ENCODE peak calls at places on chromosomes 16 and 17, in four cellular contexts. Q is K562, P is H1, D is HepG2. T is an unnamed sample.

GRCh38 chr17:63838586-63839184 is 3.8 kb downstream of the SMARCD2 start:
- DNase-seq in Q (no peak), P (no peak), D (no peak), T (peak)

GRCh38 chr16:25785361-25785760 is 93.6 kb downstream of the HS3ST4 start:
- DNase-seq in Q (no peak), P (no peak), D (no peak), T (no peak)

GRCh38 chr16:83807327-83807709 is 460 bp upstream of the HSBP1 start:
- DNase-seq in Q (no peak), P (no peak), D (no peak), T (no peak)

GRCh38 chr17:83150369-83151055 is 71.1 kb downstream of the METRNL start:
- DNase-seq in Q (no peak), P (no peak), D (no peak), T (no peak)

GRCh38 chr16:81214745-81215166 is 23.7 kb upstream of the BCO1 start:
- DNase-seq in Q (peak), P (peak), D (peak), T (peak)

GRCh38 chr16:28891964-28892890 is 13.9 kb downstream of the ATP2A1 start:
- DNase-seq in Q (no peak), P (no peak), D (no peak), T (no peak)

GRCh38 chr17:32440722-32441121 is 3.6 kb upstream of the PSMD11 start:
- DNase-seq in Q (no peak), P (no peak), D (peak), T (no peak)

GRCh38 chr17:73232587-73233373 is 28.9 kb downstream of the CPSF4L start:
- DNase-seq in Q (no peak), P (no peak), D (no peak), T (peak)

GRCh38 chr17:74165811-74166365 is 37.6 kb upstream of the RPL38 start:
- DNase-seq in Q (no peak), P (no peak), D (no peak), T (no peak)

GRCh38 chr17:6640536-6641373 is at the start of the genes KIAA0753 and TXNDC17:
- DNase-seq in Q (peak), P (peak), D (peak), T (peak)

DNA sequence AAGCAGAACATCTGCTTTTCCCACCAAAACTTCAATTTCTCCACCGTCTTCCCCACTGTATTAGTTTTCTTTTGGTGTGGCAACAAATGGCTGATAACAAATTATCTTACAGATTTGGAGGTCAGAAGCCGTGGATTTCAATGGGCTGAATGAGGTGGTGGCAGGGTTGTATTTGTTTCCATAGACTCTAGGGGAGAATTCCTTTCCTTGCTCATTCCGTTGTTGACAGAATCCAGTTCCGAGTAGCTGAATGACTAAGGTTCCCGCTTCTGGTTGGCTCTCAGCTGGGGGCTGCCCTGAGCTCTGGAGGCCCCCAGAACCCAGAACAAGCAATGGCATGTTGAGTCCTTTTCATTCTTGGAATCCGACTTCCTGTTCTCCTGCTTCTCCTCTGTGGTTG is 280.3 kb downstream of the SNX29 start:
- DNase-seq in Q (no peak), P (no peak), D (no peak), T (no peak)
- TF ChIP-seq JUN in Q (no peak), P (no peak), D (no peak), T (no peak)

GRCh38 chr16:65728172-65728571 is 606.3 kb upstream of the CDH11 start:
- DNase-seq in Q (no peak), P (no peak), D (no peak), T (no peak)
- TF ChIP-seq CREB1 in Q (no peak), P (no peak), D (no peak), T (no peak)

DNA sequence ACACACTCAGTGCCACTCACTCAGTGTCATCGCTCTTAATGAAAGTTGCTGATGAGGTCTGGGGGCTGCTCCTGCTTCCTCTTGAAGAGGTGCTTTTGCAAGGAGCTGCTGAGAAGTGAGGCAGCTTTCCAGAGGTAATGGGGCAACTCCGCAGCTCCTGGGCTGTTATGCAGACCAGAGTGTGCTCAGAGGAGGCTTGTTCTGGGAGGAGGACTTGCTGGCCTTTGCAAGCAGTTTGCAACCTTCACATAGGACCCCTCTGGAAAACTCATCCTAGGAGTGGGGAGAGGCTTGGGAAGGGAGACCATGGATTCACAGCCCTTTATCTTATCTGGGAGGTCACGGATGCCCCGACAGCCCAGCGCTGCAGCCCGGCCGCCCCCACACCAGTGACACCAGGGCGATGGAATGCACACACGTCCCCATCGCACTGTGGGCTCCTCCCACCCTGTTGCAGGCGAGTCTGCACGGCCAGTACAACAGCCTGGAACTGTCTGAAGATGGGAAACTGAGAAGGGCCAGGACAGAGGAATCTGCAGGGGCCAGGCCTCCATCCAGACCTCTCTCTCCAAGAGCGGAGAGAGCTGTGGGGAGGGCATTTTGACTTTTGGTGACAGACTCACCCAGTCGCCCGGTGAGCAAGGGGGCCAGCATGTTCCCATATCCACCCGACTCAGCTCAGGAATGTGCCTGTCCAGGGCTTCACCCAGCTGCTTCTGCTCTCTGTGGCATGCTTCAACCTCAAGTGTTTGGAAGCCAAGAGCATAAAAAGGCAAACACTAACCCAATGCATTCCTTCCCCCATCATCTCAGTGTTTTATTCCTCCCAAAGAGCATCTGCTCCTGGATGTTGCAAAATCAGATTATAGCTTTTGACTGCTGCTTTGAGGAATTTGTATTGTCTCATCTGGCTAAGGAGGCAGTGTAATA is 78.6 kb upstream of the ZNF469 start:
- DNase-seq in Q (peak), P (no peak), D (peak), T (no peak)
- TF ChIP-seq JUN in Q (no peak), P (no peak), D (no peak), T (no peak)

GRCh38 chr17:13365331-13365730 is 236.4 kb downstream of the HS3ST3A1 start:
- DNase-seq in Q (no peak), P (no peak), D (no peak), T (no peak)

GRCh38 chr17:13359774-13360173 is 242.0 kb downstream of the HS3ST3A1 start:
- DNase-seq in Q (no peak), P (no peak), D (no peak), T (no peak)

GRCh38 chr17:13367154-13367553 is 234.6 kb downstream of the HS3ST3A1 start:
- DNase-seq in Q (no peak), P (no peak), D (no peak), T (no peak)

DNA sequence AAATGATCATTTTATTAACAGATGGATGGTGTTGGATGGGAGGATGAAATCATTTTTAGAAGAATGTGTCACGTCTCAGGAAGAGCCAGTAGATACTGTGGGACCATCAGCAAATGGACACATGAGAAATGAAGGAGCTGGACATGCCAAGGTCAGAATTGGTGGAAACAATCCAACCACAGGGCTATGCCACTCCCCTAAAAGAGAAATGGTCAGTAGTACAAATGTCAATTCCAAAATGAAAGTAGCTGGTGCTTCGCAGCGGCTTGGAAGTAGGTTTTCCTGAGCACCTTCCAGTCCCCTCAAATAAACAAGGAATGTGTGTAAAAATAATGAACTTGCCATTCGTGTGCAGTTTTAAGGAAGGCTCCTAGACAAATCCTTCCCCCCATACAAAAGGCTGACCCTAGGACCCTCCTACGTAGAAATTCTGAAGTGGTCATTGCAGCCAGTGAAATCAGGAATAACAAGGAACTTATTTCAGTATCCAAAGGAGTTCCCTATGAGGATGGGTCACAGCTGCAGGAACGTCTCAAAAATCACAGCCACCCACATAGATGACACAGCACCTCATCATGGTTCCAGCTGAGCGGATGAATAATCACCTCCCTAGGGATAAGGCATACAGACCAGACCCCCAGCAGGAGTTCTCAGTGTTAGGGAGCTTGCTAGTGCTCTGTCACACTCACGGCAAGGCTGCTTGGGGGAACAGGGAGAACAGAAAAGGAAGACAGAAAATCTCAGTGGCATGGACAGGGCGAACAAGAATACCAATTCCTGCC is 239.2 kb downstream of the HS3ST3A1 start:
- DNase-seq in Q (no peak), P (no peak), D (no peak), T (no peak)
- TF ChIP-seq CREB1 in Q (no peak), P (no peak), D (no peak), T (no peak)

T was measured in WTC11.